ENCODE peak calls at places on chromosomes 7 and 10, in six cellular contexts. K is esophagus squamous epithelium; M is CD8-positive, alpha-beta T cell; S is RWPE1; R is brain microvascular endothelial cell; D is AG10803. X is an unnamed sample.

GRCh38 chr10:84375011-84375410 is 46.6 kb downstream of the CCSER2 start:
- DNase-seq in M (peak), K (no peak), R (peak), S (peak), D (peak), X (no peak)

GRCh38 chr7:2376351-2377154 is 21.9 kb downstream of the EIF3B start:
- DNase-seq in K (no peak), S (no peak), M (no peak), D (no peak), R (no peak), X (no peak)

GRCh38 chr10:61754553-61755540 is 92.1 kb downstream of the CABCOCO1 start:
- DNase-seq in M (no peak), S (no peak), D (peak), R (no peak), K (no peak), X (no peak)

GRCh38 chr10:110103921-110104461 is 96.2 kb downstream of the ADD3 start:
- DNase-seq in K (no peak), S (no peak), M (no peak), R (no peak), D (peak), X (no peak)

GRCh38 chr10:97889461-97890265 is 40.0 kb downstream of the GOLGA7B start:
- DNase-seq in R (peak), S (peak), D (peak), K (no peak), M (no peak), X (no peak)

GRCh38 chr10:24784061-24784460 is 60.4 kb upstream of the ARHGAP21 start:
- DNase-seq in K (no peak), D (no peak), M (no peak), R (no peak), S (no peak), X (no peak)

GRCh38 chr10:79241990-79242619 is 105.2 kb upstream of the PPIF start:
- DNase-seq in K (no peak), D (peak), S (peak), R (no peak), M (peak), X (peak)

GRCh38 chr7:40299097-40299496 is 164.3 kb downstream of the SUGCT start:
- DNase-seq in S (peak), M (no peak), D (peak), K (no peak), R (peak), X (no peak)

GRCh38 chr10:85993840-85994507 is 372.6 kb downstream of the GRID1 start:
- DNase-seq in D (no peak), S (no peak), M (no peak), K (no peak), R (no peak), X (no peak)

GRCh38 chr7:36316319-36316718 is 73.3 kb upstream of the ANLN start:
- DNase-seq in S (no peak), M (no peak), K (no peak), R (no peak), D (no peak), X (no peak)

GRCh38 chr10:133399123-133399601 is 5.2 kb downstream of the MTG1 start:
- DNase-seq in D (no peak), R (no peak), S (no peak), M (no peak), K (no peak), X (no peak)

GRCh38 chr10:78389419-78389818 is 355.8 kb downstream of the RPS24 start:
- DNase-seq in D (no peak), S (no peak), M (no peak), R (no peak), K (no peak), X (no peak)

GRCh38 chr10:105827133-105827532 is 1186.0 kb downstream of the SORCS3 start:
- DNase-seq in D (no peak), R (no peak), K (no peak), M (no peak), S (no peak), X (no peak)

GRCh38 chr10:132623996-132624846 is 86.6 kb downstream of the INPP5A start:
- DNase-seq in D (no peak), M (peak), K (no peak), S (no peak), R (no peak), X (peak)

GRCh38 chr7:150784954-150785353 is 15.2 kb downstream of the TMEM176B start:
- DNase-seq in M (no peak), R (no peak), S (no peak), D (no peak), K (no peak), X (no peak)

GRCh38 chr10:131430716-131431402 is 119.3 kb upstream of the TCERG1L start:
- DNase-seq in R (no peak), M (no peak), D (no peak), S (no peak), K (no peak), X (no peak)

GRCh38 chr7:34762769-34763168 is 104.8 kb downstream of the NPSR1 start:
- DNase-seq in K (no peak), D (no peak), S (no peak), R (no peak), M (no peak), X (no peak)

GRCh38 chr10:3071405-3072198 is 4.3 kb downstream of the PFKP start:
- DNase-seq in D (peak), R (peak), K (no peak), M (no peak), S (peak), X (no peak)

GRCh38 chr7:212754-213153 is 20.4 kb downstream of the FAM20C start:
- DNase-seq in S (no peak), K (no peak), D (no peak), R (no peak), M (no peak), X (no peak)

GRCh38 chr7:6157685-6158423 is 114.6 kb downstream of the CYTH3 start:
- DNase-seq in K (no peak), D (no peak), M (no peak), R (no peak), S (no peak), X (no peak)

GRCh38 chr10:7424315-7424714 is 13.5 kb upstream of the SFMBT2 start:
- DNase-seq in M (peak), R (no peak), D (no peak), S (no peak), K (no peak), X (no peak)
- TF ChIP-seq CTCF in M (no peak), R (no peak), D (no peak), S (no peak), K (no peak), X (no peak)

DNA sequence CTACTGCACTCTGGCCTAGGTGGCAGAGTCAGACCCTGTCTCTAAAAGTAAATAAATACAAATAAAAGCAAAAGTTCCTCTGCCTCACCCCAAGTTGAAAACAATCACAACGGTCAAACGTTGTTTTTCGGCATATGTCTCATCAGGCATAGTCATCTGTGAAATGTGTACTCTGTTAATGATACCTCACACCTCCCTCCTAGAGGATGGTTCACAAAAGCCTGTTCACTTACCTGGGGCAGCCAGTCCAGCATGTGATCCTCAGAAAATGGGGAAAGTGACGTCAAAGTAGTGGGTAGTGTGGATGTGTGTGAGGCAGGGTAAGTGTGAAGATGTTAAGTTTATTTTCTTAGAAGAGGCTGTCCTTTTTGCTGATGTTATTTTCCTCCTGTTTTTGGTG is 254.0 kb upstream of the LRGUK start:
- DNase-seq in M (no peak), D (no peak), R (no peak), K (no peak), S (no peak), X (no peak)
- TF ChIP-seq CTCF in M (no peak), D (no peak), R (no peak), K (no peak), S (no peak), X (no peak)

DNA sequence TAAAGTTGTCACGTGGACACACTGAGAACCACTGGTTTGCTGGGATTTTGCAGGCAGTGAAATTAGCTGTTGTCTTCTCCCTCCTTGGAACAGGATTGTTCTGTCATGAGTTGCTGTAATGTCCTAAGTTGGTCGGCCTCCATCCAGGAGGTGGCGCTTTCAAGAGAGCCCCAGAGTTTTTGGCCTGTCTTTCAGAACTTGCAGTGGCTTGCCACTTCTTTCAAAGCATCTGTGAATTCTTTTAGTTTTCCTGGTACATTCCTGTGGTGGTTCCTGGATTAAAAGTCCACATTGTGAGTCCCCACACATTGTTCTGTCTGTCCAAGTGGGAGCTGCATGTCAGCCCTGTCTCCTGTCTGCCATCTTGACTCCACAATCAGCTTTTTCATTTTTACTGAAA is 133.8 kb downstream of the PON1 start:
- DNase-seq in R (no peak), D (peak), K (no peak), S (no peak), M (no peak), X (no peak)
- TF ChIP-seq CTCF in R (peak), D (peak), K (no peak), S (no peak), M (no peak), X (no peak)

GRCh38 chr10:63633677-63634487 is 112.7 kb downstream of the REEP3 start:
- DNase-seq in S (peak), K (no peak), D (peak), R (peak), M (no peak), X (no peak)
- TF ChIP-seq CTCF in S (peak), K (no peak), D (peak), R (peak), M (no peak), X (no peak)

GRCh38 chr10:11988924-11989323 is 53.7 kb downstream of the UPF2 start:
- DNase-seq in K (no peak), R (no peak), S (no peak), D (no peak), M (no peak), X (no peak)

DNA sequence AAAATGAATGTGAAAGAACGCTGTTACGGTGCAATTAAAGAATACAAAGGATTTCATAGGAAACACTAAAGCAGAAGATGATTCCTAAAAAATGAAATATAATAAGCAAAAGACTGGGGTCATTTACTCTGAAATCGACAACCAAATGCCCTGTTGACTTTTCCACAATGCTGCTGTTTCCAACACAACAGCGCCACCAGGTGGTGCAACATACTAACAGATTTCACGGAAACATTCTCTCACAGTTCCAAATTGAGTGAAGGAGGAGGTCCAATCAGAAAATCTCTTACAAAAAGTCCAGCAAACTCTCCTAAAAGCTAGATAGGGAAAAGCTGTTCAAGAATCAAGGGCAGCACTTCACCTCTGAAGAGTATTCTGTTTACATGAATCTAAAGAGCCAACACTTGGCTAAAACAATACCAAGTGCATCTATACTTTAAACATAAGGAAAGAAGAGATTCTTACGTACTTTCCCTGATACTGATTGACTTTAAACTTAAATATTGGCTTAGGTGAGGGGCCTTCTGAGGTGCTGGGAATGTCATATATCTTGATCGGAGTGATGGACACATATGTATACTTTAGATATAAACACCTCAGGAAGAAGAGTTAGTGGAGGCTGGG is 55.9 kb downstream of the UPF2 start:
- DNase-seq in K (no peak), M (peak), S (peak), R (peak), D (peak), X (peak)
- TF ChIP-seq CTCF in K (peak), M (peak), S (peak), R (peak), D (peak), X (no peak)

DNA sequence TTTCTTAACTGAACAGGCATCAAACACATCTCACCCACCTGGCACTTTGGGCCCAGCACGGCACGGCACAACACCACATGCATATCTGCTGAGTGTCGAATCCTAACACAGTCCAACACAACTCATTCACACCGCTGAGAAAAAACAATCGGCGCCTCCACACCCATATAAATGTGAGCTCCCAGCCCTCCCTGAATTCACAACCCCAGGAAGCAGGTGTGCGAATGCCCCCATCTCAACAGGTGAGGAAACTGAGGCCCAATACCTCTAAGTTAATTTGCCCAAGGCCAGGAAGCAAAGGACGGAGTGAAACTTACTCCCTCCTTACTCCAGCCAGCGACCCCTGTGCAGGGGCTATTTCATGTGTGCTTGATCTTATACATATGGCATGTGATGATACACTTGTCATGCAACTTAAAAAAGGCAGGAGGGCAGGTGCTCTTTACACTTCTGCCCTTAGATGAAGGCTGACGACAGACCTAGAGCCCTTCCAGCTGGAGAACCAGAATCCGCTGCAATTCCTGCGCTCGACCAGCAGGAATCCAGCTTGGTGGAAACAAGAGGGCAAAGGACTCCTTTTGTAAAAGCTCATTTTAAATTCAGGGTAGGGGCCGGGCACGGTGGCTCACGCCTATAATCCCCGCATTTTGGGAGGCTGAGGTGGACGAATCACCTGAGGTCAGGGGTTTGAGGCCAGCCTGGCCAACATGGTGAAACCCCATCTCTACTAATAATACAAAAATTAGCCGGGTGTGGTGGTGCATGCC is 116.0 kb downstream of the LARP4B start:
- DNase-seq in S (no peak), K (no peak), M (no peak), D (no peak), R (no peak), X (no peak)
- TF ChIP-seq CTCF in S (no peak), K (no peak), M (no peak), D (no peak), R (peak), X (no peak)

GRCh38 chr10:56116684-56117083 is 244.4 kb downstream of the ZWINT start:
- DNase-seq in S (no peak), K (no peak), M (no peak), D (no peak), R (no peak), X (no peak)
- TF ChIP-seq CTCF in S (no peak), K (no peak), M (no peak), D (no peak), R (no peak), X (no peak)

GRCh38 chr10:62853710-62854109 is 37.5 kb upstream of the EGR2 start:
- DNase-seq in S (no peak), D (no peak), R (no peak), K (no peak), M (no peak), X (no peak)

GRCh38 chr10:62850646-62851045 is 34.5 kb upstream of the EGR2 start:
- DNase-seq in R (no peak), M (no peak), D (no peak), S (no peak), K (no peak), X (no peak)

GRCh38 chr10:62852961-62853702 is 37.0 kb upstream of the EGR2 start:
- DNase-seq in M (no peak), D (no peak), K (no peak), R (no peak), S (no peak), X (no peak)

GRCh38 chr10:62847433-62847832 is 31.3 kb upstream of the EGR2 start:
- DNase-seq in R (no peak), M (no peak), D (no peak), S (no peak), K (no peak), X (no peak)

DNA sequence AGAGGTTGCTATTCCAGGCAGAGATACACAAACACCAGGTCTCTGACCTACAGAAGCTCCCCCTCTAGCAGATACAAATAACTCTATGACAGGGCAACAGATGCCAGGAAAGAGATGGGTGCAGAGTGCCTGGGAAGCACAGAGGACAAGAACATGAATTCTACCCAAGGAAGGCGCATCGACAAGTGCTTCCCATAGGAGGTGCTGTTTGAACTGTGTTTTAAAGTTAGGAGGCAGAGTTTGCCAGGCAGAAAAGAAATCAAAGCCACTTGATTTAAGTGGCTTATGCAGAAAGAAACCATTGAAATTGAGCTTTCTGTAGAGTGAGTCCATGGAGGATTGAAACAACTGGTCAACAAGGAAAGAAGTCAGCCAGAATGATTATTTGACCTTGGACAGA is 35.3 kb upstream of the EGR2 start:
- DNase-seq in R (no peak), M (no peak), D (no peak), S (no peak), K (no peak), X (no peak)
- TF ChIP-seq CTCF in R (peak), M (peak), D (no peak), S (no peak), K (no peak), X (no peak)

DNA sequence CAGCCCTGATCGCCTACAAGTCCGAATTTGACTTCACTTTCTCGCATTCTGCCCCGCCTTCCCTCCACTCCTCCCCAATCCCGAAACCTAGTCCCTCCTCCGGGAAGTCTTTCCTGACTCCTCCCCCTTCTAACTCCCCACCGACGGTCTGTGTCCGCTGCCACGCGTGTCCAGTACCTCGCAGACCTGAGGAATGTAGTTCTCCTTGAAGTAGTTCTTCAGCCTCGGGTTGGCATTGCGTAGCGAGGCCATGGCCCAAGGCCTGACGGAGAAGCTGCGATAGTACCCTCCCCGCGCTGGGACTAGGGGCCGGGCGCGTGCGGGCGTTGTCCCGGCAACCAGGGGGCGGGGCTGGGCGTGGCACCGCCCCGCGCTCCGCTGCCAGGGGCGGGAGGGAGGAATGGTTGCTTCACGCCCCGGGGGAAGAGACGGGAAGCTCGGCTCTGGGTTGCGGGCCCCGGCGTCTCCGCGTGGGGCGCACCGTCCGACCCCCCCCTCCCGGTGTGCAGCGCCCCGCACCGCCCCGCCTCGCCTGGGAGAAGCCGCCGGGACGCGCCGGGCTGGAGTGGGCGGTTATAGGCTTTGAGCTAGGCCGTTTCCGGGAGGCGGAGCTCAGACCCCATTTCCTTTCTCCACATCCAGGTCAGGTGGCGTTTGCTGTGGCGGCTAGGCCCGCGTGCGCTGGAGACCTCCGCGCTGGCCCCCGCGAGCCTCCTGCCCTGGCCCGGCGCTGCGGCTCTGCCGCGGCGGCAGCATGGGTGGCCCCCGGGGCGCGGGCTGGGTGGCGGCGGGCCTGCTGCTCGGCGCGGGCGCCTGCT is at the start of the genes ARMC10 and FBXL13:
- DNase-seq in S (peak), D (peak), M (peak), K (peak), R (peak), X (peak)
- TF ChIP-seq CTCF in S (peak), D (peak), M (no peak), K (no peak), R (no peak), X (no peak)

GRCh38 chr10:81915517-81915916 is 40.5 kb downstream of the NRG3 start:
- DNase-seq in D (no peak), M (no peak), K (no peak), S (no peak), R (no peak), X (no peak)
- TF ChIP-seq CTCF in D (no peak), M (no peak), K (no peak), S (no peak), R (no peak), X (no peak)